ENCODE peak calls at places on chromosome 1, in five cellular contexts. Z is hepatocyte, R is mesendoderm, Y is neuronal stem cell, M is A673. U is an unnamed sample.
A peak's percentile ranks its signal among the peaks of the same experiment; 100 is the strongest.

GRCh38 chr1:29121951-29122661 is 1.6 kb downstream of the TMEM200B start:
- DNase-seq in Z (peak; percentile 66), R (peak; percentile 81), Y (peak; percentile 46), M (peak; percentile 55), U (no peak)

GRCh38 chr1:204294371-204294770 is 65.4 kb downstream of the PLEKHA6 start:
- DNase-seq in Z (peak; percentile 50), R (peak; percentile 84), Y (no peak), M (no peak), U (peak; percentile 78)

GRCh38 chr1:221810406-221810805 is 68.5 kb upstream of the DUSP10 start:
- DNase-seq in Z (no peak), R (no peak), Y (no peak), M (no peak), U (no peak)

GRCh38 chr1:245622332-245623014 is 467.7 kb downstream of the KIF26B start:
- DNase-seq in Z (no peak), R (peak; percentile 89), Y (no peak), M (no peak), U (no peak)

GRCh38 chr1:6378096-6378746 is 15.3 kb downstream of the ACOT7 start:
- DNase-seq in Z (no peak), R (peak; percentile 44), Y (no peak), M (no peak), U (peak; percentile 63)

GRCh38 chr1:46421739-46422138 is 27.6 kb downstream of the FAAH start:
- DNase-seq in Z (no peak), R (no peak), Y (no peak), M (no peak), U (no peak)

GRCh38 chr1:182119631-182120030 is 58.1 kb upstream of the ZNF648 start:
- DNase-seq in Z (no peak), R (no peak), Y (no peak), M (no peak), U (no peak)

GRCh38 chr1:183328371-183328770 is 89.8 kb downstream of the NMNAT2 start:
- DNase-seq in Z (no peak), R (no peak), Y (no peak), M (no peak), U (no peak)

GRCh38 chr1:44029260-44029910 is 1.9 kb downstream of the SLC6A9 start:
- DNase-seq in Z (peak; percentile 67), R (no peak), Y (no peak), M (no peak), U (no peak)

GRCh38 chr1:118894836-118895235 is 93.3 kb downstream of the TBX15 start:
- DNase-seq in Z (no peak), R (no peak), Y (no peak), M (no peak), U (no peak)

GRCh38 chr1:15472595-15472994 is 3.3 kb upstream of the CELA2B start:
- DNase-seq in Z (no peak), R (no peak), Y (no peak), M (no peak), U (no peak)

GRCh38 chr1:57024855-57025254 is 59.0 kb upstream of the C8B start:
- DNase-seq in Z (no peak), R (no peak), Y (no peak), M (no peak), U (no peak)

GRCh38 chr1:18927654-18928272 is 25.4 kb upstream of the ALDH4A1 start:
- DNase-seq in Z (no peak), R (no peak), Y (no peak), M (no peak), U (no peak)

GRCh38 chr1:41387667-41388091 is 26.4 kb downstream of the FOXO6 start:
- DNase-seq in Z (peak; percentile 88), R (peak; percentile 95), Y (peak; percentile 61), M (no peak), U (peak; percentile 89)

GRCh38 chr1:159068877-159069276 is 7.7 kb downstream of the AIM2 start:
- DNase-seq in Z (no peak), R (no peak), Y (no peak), M (no peak), U (no peak)

GRCh38 chr1:209490013-209490412 is 93.5 kb upstream of the CAMK1G start:
- DNase-seq in Z (peak; percentile 22), R (peak; percentile 60), Y (no peak), M (peak; percentile 29), U (no peak)

GRCh38 chr1:162373541-162374375 is 2.9 kb downstream of the SPATA46 start:
- DNase-seq in Z (no peak), R (no peak), Y (no peak), M (no peak), U (peak; percentile 38)

GRCh38 chr1:169019419-169020058 is 87.0 kb upstream of the ATP1B1 start:
- DNase-seq in Z (peak; percentile 28), R (no peak), Y (no peak), M (no peak), U (no peak)

GRCh38 chr1:33612877-33613487 is 140.5 kb downstream of the ZSCAN20 start:
- DNase-seq in Z (peak; percentile 84), R (peak; percentile 84), Y (peak; percentile 68), M (peak; percentile 78), U (peak; percentile 90)

GRCh38 chr1:157966034-157966671 is 27.3 kb upstream of the KIRREL1 start:
- DNase-seq in Z (peak; percentile 86), R (peak; percentile 72), Y (no peak), M (peak; percentile 77), U (no peak)

GRCh38 chr1:237267743-237268142 is 225.8 kb downstream of the RYR2 start:
- DNase-seq in Z (no peak), R (no peak), Y (no peak), M (no peak), U (no peak)

GRCh38 chr1:166377896-166378295 is 211.1 kb upstream of the FAM78B start:
- DNase-seq in Z (no peak), R (no peak), Y (no peak), M (no peak), U (no peak)

GRCh38 chr1:2492091-2492490 is 16.0 kb downstream of the PLCH2 start:
- DNase-seq in Z (no peak), R (no peak), Y (no peak), M (no peak), U (no peak)

GRCh38 chr1:226420328-226420727 is 12.4 kb upstream of the PARP1 start:
- DNase-seq in Z (no peak), R (no peak), Y (no peak), M (no peak), U (no peak)

GRCh38 chr1:41314376-41314775 is 46.9 kb upstream of the FOXO6 start:
- DNase-seq in Z (no peak), R (peak; percentile 42), Y (no peak), M (no peak), U (no peak)

GRCh38 chr1:234755449-234755863 is 145.5 kb upstream of the IRF2BP2 start:
- DNase-seq in Z (peak; percentile 58), R (no peak), Y (no peak), M (peak; percentile 65), U (peak; percentile 93)

DNA sequence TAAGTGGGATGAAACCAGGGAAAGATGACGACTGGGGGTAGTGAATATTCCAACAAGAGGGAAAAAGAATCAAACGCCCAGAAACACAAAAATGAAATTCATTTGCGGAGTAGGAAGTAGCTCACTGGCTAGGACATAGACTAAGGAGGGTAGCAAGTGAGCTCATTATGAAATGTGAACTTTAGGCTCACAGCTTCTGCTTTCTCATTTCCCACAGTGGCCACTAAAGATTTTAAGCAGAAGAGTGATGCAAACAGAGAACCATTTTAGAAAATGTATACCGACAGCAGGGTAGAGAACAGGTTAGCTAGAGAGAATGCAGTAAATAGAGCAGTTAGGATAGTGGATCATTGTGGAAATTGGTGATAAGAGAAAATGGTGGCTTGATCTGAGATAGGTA is 3.5 kb downstream of the CD48 start:
- DNase-seq in Z (no peak), R (no peak), Y (no peak), M (no peak), U (no peak)
- H3K4me1 ChIP-seq in Z (peaks cover 4% of the 10 kb centered on the region), R (no peaks in the 10 kb centered on the region), Y (peaks cover 1% of the 10 kb centered on the region), M (no peaks in the 10 kb centered on the region), U (no peaks in the 10 kb centered on the region)

GRCh38 chr1:207030522-207031009 is 2.0 kb downstream of the C1orf116 start:
- DNase-seq in Z (no peak), R (peak; percentile 53), Y (no peak), M (no peak), U (no peak)

GRCh38 chr1:207031016-207031415 is 1.5 kb downstream of the C1orf116 start:
- DNase-seq in Z (no peak), R (no peak), Y (no peak), M (no peak), U (no peak)

GRCh38 chr1:207032528-207033017 is at the start of gene C1orf116:
- DNase-seq in Z (peak; percentile 88), R (peak; percentile 96), Y (no peak), M (peak; percentile 38), U (peak; percentile 45)

GRCh38 chr1:207033302-207033701 is 746 bp upstream of the C1orf116 start:
- DNase-seq in Z (no peak), R (no peak), Y (no peak), M (no peak), U (no peak)

DNA sequence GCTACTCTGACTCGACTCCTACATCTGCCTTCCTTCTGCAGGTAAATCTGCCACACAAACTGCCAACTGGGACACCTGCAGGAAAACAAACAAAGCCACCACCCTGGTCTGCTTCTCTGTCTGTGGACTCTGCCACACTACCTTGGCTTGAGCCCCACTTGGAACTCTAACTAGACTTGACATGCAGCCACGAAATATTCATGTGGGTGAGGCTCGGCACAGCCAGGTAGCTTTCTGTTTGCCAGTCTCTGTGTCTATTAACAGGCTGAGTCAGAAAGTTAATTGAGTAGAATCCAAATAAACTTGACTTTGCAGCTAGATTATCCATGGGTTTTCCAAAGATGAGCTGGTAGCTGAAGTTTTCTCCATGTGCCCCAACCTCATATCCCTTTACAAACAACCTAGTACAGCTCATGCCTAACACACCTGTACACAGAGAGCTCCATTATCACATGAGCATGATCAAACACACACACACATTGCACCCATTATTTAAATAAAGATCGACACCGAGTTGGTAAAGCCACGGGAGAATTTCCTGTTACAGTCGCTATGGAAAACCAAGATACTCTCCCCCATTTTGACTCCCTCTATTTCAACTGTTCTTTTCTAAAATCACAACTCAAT is 811 bp downstream of the C1orf116 start:
- DNase-seq in Z (no peak), R (no peak), Y (no peak), M (no peak), U (no peak)
- H3K27ac ChIP-seq in Z (peak overlapping the region; percentile 100), R (no peak overlapping the region), Y (no peak overlapping the region), M (no peak overlapping the region), U (no peak overlapping the region)

GRCh38 chr1:114746450-114747121 is 11.2 kb downstream of the CSDE1 start:
- DNase-seq in Z (no peak), R (no peak), Y (no peak), M (no peak), U (no peak)
- H3K4me1 ChIP-seq in Z (peaks cover 3% of the 10 kb centered on the region), R (no peaks in the 10 kb centered on the region), Y (no peaks in the 10 kb centered on the region), M (no peaks in the 10 kb centered on the region), U (peaks cover 22% of the 10 kb centered on the region)

GRCh38 chr1:77232829-77233228 is 13.6 kb upstream of the PIGK start:
- DNase-seq in Z (no peak), R (no peak), Y (no peak), M (no peak), U (no peak)

GRCh38 chr1:77234096-77234495 is 14.9 kb upstream of the PIGK start:
- DNase-seq in Z (no peak), R (peak; percentile 16), Y (no peak), M (no peak), U (no peak)

GRCh38 chr1:77234943-77235342 is 15.7 kb upstream of the PIGK start:
- DNase-seq in Z (no peak), R (no peak), Y (no peak), M (no peak), U (no peak)

DNA sequence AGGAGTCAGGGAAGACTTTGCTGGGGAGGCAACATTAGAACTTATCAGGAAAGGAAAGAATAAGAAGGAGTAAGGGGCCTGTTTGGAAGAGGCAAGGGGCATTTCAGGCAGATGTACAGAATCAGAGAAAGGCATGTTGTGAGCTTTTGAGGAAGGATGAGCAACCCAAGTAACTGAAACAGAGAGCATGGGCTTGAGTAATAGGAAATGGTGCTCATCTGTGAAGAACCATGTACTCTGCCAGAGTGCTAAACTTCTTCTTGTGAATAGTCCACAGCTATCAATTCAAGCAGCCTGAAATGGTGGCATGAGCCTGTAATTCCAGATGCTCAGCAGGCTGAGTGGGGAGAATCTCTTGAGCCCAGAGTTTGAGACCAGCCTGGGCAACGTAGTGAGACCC is 19.2 kb upstream of the PIGK start:
- DNase-seq in Z (no peak), R (no peak), Y (no peak), M (no peak), U (no peak)
- H3K27ac ChIP-seq in Z (no peak overlapping the region), R (no peak overlapping the region), Y (no peak overlapping the region), M (no peak overlapping the region), U (no peak overlapping the region)